ENCODE peak calls at places on chromosomes 3 and 15, in four cellular contexts. S is upper lobe of left lung, J is fibroblast of lung, U is PC-3. X is an unnamed sample.

GRCh38 chr3:171420667-171421066 is 39.5 kb downstream of the TNIK start:
- DNase-seq in S (no peak), J (peak), U (no peak), X (no peak)

GRCh38 chr3:11757441-11757875 is 89.2 kb downstream of the TAMM41 start:
- DNase-seq in S (no peak), J (peak), U (peak), X (no peak)

GRCh38 chr3:127213381-127213918 is 20.5 kb downstream of the PRR23E start:
- DNase-seq in S (no peak), J (no peak), U (no peak), X (peak)

GRCh38 chr3:192917508-192918274 is at the start of gene MB21D2:
- DNase-seq in S (peak), J (peak), U (peak), X (peak)

GRCh38 chr15:30882861-30883433 is 20.8 kb upstream of the FAN1 start:
- DNase-seq in S (no peak), J (no peak), U (no peak), X (no peak)

GRCh38 chr3:197378987-197379718 is 80.7 kb upstream of the DLG1 start:
- DNase-seq in S (no peak), J (no peak), U (no peak), X (no peak)

GRCh38 chr3:27590437-27591320 is 106.5 kb upstream of the SLC4A7 start:
- DNase-seq in S (no peak), J (peak), U (peak), X (no peak)

GRCh38 chr3:192260611-192261010 is 466.7 kb downstream of the FGF12 start:
- DNase-seq in S (no peak), J (no peak), U (no peak), X (no peak)

GRCh38 chr15:64070965-64071851 is 22.4 kb downstream of the CIAO2A start:
- DNase-seq in S (peak), J (peak), U (peak), X (no peak)

GRCh38 chr3:187572431-187572830 is 97.8 kb downstream of the SST start:
- DNase-seq in S (no peak), J (no peak), U (no peak), X (no peak)

DNA sequence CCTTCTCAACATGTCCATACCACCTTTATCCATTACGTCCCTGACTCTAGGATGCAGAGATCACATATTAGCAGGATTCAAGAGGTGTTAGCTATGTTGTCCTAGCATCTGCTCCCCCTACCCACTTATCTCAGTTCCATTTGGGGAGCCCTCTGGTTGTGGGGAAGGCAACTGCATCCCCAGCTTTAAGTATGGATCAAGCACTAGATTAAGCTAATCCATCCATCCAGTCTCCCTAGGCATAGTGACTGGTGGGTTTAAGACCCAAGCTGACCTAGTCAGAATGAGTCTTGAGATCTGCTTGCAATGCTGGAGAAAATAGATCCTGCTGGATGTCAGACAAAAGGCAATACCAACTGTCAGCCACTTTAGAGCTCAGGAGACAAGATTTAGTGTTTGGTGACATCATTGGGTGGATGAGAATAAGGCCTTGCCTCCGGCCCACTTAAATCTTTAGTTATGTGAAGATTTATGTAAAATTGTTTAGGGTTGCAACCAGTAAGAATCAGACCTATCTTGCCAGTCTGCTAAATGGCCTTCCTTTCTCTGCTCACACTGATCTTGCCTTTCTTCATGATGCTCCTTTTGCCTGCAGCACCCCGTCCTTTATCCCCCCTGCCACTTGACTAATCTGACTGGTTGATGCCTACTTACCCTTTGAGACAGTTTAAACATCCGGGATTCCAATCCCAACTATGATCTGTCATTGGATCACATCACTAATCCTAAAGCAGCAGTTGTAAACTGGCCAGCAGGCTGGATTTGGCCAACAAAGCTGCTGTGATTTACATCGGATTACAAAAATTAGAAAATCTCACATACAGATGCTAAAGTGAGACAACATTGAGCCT is 2.1 kb upstream of the ISY1 start:
- DNase-seq in S (no peak), J (peak), U (no peak), X (no peak)
- TF ChIP-seq CTCF in S (no peak), J (peak), U (peak), X (peak)

GRCh38 chr15:85579957-85580694 is 199.7 kb downstream of the AKAP13 start:
- DNase-seq in S (peak), J (no peak), U (no peak), X (no peak)
- TF ChIP-seq CTCF in S (no peak), J (no peak), U (peak), X (no peak)

DNA sequence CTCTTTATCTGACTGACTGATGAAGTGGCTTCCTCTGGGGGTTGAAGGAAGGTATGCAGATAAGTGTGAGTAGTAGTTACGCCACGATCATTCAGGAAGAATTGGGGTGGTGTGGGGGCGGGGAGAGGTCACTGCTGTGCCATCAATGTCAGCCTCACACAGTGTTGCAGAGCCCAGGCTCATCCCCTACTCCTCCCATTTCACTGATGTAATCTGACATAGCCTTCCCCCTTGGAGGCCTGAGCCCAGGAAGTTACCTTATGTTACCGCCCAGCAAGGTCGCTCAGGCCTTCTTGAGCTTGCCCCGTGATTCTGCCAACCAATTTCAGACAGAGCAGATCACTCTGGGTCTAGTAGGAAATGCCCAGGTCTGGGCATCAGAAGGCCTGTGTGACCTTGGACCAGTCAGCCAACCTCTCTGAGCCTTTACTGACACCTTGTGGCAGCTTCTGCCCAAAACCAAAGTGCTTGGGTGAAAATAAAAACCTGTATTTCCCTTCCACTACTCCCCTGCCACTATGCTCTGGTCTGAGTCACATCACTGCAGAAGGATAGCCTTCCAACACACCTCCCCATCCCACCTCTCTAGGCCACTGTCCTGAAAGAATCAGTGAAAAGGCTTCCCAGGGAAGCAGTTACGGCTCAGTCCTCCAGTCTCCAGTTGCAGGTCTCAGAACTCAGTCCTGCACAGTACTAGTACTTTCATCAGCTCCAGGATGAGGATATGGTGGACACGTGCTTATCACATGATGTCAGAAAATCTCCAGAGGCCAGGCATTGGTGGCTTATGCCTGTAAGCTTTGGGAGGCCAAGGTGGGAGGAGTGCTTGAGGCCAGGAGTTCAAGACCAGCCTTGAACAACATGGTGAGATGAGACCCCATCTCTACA is 28.1 kb upstream of the INSYN1 start:
- DNase-seq in S (no peak), J (peak), U (peak), X (no peak)
- TF ChIP-seq CTCF in S (no peak), J (peak), U (peak), X (peak)

GRCh38 chr3:35528728-35529127 is 110.6 kb upstream of the ARPP21 start:
- DNase-seq in S (no peak), J (no peak), U (no peak), X (no peak)

GRCh38 chr3:35523838-35524237 is 115.5 kb upstream of the ARPP21 start:
- DNase-seq in S (no peak), J (no peak), U (peak), X (no peak)

GRCh38 chr3:35524851-35525250 is 114.5 kb upstream of the ARPP21 start:
- DNase-seq in S (no peak), J (no peak), U (no peak), X (no peak)

GRCh38 chr3:35529337-35529736 is 110.0 kb upstream of the ARPP21 start:
- DNase-seq in S (no peak), J (no peak), U (no peak), X (no peak)
- TF ChIP-seq CTCF in S (no peak), J (no peak), U (no peak), X (no peak)

GRCh38 chr3:148727242-148727641 is 29.5 kb downstream of the AGTR1 start:
- DNase-seq in S (no peak), J (peak), U (peak), X (no peak)
- TF ChIP-seq CTCF in S (peak), J (peak), U (peak), X (peak)

DNA sequence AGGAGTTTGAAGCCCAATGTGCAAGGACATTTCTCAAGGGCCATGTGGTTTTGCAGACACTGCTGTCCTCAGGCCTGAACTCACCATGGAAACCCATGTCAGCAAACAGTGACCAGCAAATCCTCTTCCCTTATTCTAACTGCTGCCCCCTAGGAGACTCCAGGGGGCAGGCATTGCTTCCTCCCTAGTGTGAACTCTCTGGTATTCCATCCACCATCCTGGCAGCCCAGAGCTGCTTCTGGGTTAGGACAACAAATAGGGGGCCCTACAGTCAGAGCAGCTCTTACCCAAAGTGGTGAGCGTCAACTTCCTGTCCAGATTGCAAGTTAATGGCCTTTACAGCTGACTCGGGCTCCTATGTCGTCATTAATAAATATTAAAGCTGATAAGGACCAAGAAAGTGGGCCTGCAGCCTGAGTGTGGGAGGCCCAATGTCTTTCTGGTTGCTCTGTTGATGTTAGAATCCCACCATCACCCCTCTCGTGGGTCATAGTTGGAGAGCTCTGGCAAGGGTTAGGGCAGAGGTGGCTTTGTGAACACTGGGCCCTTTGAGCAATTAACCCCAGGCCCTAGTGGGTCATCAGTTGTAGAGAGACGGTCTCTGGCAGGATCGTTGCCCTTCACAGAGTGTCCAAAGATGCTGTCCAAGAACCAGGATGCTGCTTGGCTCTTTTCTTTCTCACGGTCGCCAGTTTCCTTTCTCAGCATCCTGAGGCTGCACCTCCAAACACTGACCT is 41.5 kb downstream of the TGM4 start:
- DNase-seq in S (no peak), J (peak), U (no peak), X (no peak)
- TF ChIP-seq CTCF in S (no peak), J (no peak), U (peak), X (no peak)

GRCh38 chr3:149547954-149548728 is 73.6 kb downstream of the TM4SF4 start:
- DNase-seq in S (peak), J (peak), U (peak), X (no peak)
- TF ChIP-seq CTCF in S (no peak), J (no peak), U (no peak), X (no peak)

GRCh38 chr15:58934114-58934447 is 602 bp upstream of the SLTM start:
- DNase-seq in S (no peak), J (no peak), U (no peak), X (no peak)

GRCh38 chr15:58931985-58932384 is 1.5 kb downstream of the SLTM start:
- DNase-seq in S (peak), J (peak), U (peak), X (no peak)

GRCh38 chr15:58932791-58933310 is 628 bp downstream of the SLTM start:
- DNase-seq in S (no peak), J (peak), U (peak), X (peak)

GRCh38 chr15:58934521-58934920 is 1.0 kb upstream of the SLTM start:
- DNase-seq in S (no peak), J (no peak), U (peak), X (no peak)

DNA sequence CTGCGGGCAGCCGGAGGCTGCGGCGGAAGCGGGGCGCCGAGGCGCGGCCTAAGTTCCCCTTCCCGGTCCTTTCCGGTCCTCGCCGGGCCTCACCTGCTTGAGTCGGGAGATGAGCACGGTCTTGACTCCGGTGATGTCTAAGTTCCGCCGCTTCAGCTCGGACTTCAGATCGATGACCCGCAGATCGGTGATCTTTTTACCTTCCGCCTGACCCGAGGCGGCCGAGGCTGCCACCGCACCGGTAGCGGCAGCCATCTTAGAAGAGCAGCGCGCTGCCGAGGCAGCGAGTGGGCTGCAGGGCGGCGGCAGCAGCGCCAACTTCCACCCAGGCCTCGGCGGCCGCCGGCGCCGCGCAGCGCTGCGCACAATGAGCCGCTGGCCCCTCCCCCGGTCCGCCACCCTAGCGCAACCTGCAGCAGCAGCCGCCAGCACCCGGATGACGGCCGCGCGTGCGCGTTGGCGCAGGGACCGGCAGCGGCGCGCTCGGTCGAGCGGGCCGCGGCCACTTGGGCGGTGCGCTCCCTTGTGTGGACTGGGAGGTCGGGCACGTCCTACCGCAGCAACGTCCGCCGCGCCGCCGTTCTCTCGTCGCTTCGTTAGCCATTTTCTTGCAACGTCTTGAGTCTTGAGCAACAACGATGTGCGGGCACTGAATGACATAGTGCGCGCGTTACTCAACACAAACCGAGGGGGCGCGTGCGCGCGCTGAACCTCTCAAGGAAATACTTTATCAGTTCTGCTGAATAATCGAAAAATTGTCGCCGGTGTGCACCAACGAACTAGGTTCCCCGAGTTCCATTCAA is at the start of gene SLTM:
- DNase-seq in S (peak), J (peak), U (peak), X (peak)
- TF ChIP-seq CTCF in S (peak), J (peak), U (peak), X (peak)

GRCh38 chr15:91522609-91523332 is 330.7 kb upstream of the SLCO3A1 start:
- DNase-seq in S (no peak), J (peak), U (peak), X (no peak)
- TF ChIP-seq CTCF in S (no peak), J (peak), U (peak), X (peak)